ENCODE peak calls at places on chromosomes 13 and 19, in six cellular contexts. T is neural progenitor cell, A is A549, L is PC-9, M is GM23248, F is SK-N-SH. V is an unnamed sample.

GRCh38 chr13:47933688-47934011 is 67.4 kb downstream of the SUCLA2 start:
- DNase-seq in M (no peak), T (no peak), F (no peak), A (no peak), L (no peak), V (peak)

GRCh38 chr19:19214892-19215291 is 3.1 kb downstream of the NCAN start:
- DNase-seq in T (peak), A (no peak), F (no peak), M (peak), L (peak), V (no peak)

GRCh38 chr13:85411608-85412007 is 387.6 kb downstream of the SLITRK6 start:
- DNase-seq in T (no peak), L (no peak), A (no peak), M (no peak), F (no peak), V (no peak)

GRCh38 chr13:82522872-82523271 is 1359.4 kb downstream of the SLITRK1 start:
- DNase-seq in T (no peak), F (no peak), A (no peak), M (no peak), L (no peak), V (no peak)

GRCh38 chr19:45497791-45498190 is 452 bp upstream of the PPM1N start:
- DNase-seq in L (no peak), F (no peak), T (peak), A (no peak), M (no peak), V (no peak)

GRCh38 chr13:30618186-30618937 is 642 bp downstream of the USPL1 start:
- DNase-seq in L (no peak), F (no peak), A (no peak), T (peak), M (peak), V (peak)

GRCh38 chr13:27372896-27373295 is 51.5 kb upstream of the GTF3A start:
- DNase-seq in F (no peak), T (peak), L (no peak), M (peak), A (no peak), V (no peak)

GRCh38 chr19:20776083-20777076 is at the start of gene ZNF66:
- DNase-seq in T (peak), L (peak), F (peak), A (no peak), M (peak), V (peak)

GRCh38 chr13:102878491-102878890 is 32.7 kb downstream of the ERCC5 start:
- DNase-seq in F (no peak), L (no peak), A (no peak), M (peak), T (peak), V (no peak)

GRCh38 chr19:32018014-32018413 is 327.4 kb upstream of the ZNF507 start:
- DNase-seq in A (no peak), M (peak), F (no peak), T (no peak), L (no peak), V (peak)

GRCh38 chr13:31699650-31700049 is 39.7 kb upstream of the RXFP2 start:
- DNase-seq in F (no peak), T (peak), L (no peak), M (no peak), A (no peak), V (no peak)

GRCh38 chr19:5955638-5955935 is 22.4 kb downstream of the RANBP3 start:
- DNase-seq in M (peak), T (no peak), L (no peak), A (no peak), F (no peak), V (no peak)

GRCh38 chr19:53290758-53291549 is 23.4 kb upstream of the VN1R4 start:
- DNase-seq in L (no peak), A (no peak), M (no peak), F (no peak), T (no peak), V (no peak)

GRCh38 chr19:33440682-33441081 is 67.2 kb downstream of the CEBPG start:
- DNase-seq in M (no peak), F (no peak), T (no peak), L (no peak), A (no peak), V (no peak)

GRCh38 chr19:49301165-49301865 is 23.7 kb downstream of the SLC6A16 start:
- DNase-seq in T (peak), F (peak), A (peak), M (peak), L (peak), V (peak)

GRCh38 chr19:31226536-31226935 is 122.7 kb downstream of the TSHZ3 start:
- DNase-seq in M (no peak), F (no peak), A (no peak), L (no peak), T (no peak), V (no peak)

GRCh38 chr19:35292986-35293732 is 1.2 kb downstream of the MAG start:
- DNase-seq in A (no peak), L (no peak), F (no peak), T (no peak), M (peak), V (peak)

GRCh38 chr19:36090930-36091695 is 19.8 kb upstream of the OVOL3 start:
- DNase-seq in A (no peak), L (no peak), T (no peak), M (no peak), F (no peak), V (no peak)

GRCh38 chr19:58572818-58573657 is at the start of gene MZF1:
- DNase-seq in F (peak), M (peak), T (peak), L (no peak), A (peak), V (peak)

GRCh38 chr13:53783466-53783865 is 754.9 kb downstream of the OLFM4 start:
- DNase-seq in M (no peak), F (no peak), L (no peak), T (no peak), A (no peak), V (no peak)

GRCh38 chr13:26785845-26786630 is 25.5 kb upstream of the GPR12 start:
- DNase-seq in A (no peak), T (peak), F (no peak), L (no peak), M (no peak), V (peak)

GRCh38 chr13:42735011-42735410 is 46.4 kb upstream of the FAM216B start:
- DNase-seq in A (no peak), M (no peak), L (no peak), F (no peak), T (no peak), V (no peak)

GRCh38 chr13:74132152-74132767 is 1.9 kb downstream of the KLF12 start:
- DNase-seq in T (peak), L (no peak), M (peak), F (no peak), A (no peak), V (peak)

GRCh38 chr13:111572956-111573355 is 252.5 kb downstream of the TEX29 start:
- DNase-seq in M (no peak), A (no peak), F (no peak), L (no peak), T (no peak), V (no peak)

GRCh38 chr13:51981355-51981754 is 29.9 kb downstream of the ATP7B start:
- DNase-seq in F (no peak), L (no peak), A (no peak), M (no peak), T (no peak), V (no peak)

GRCh38 chr19:11624064-11624463 is 26.8 kb downstream of the ZNF627 start:
- DNase-seq in T (no peak), M (peak), F (no peak), A (no peak), L (no peak), V (peak)

GRCh38 chr13:37446503-37446902 is 152.1 kb downstream of the POSTN start:
- DNase-seq in M (peak), A (no peak), L (peak), T (no peak), F (no peak), V (peak)

GRCh38 chr13:99269627-99270252 is 11.6 kb upstream of the GPR18 start:
- DNase-seq in F (peak), M (peak), T (peak), A (no peak), L (no peak), V (peak)

GRCh38 chr13:31870511-31870910 is 131.2 kb downstream of the RXFP2 start:
- DNase-seq in F (no peak), M (peak), A (no peak), L (no peak), T (no peak), V (peak)

GRCh38 chr13:37960427-37960826 is 90.9 kb upstream of the TRPC4 start:
- DNase-seq in T (no peak), L (no peak), A (no peak), M (peak), F (no peak), V (no peak)

GRCh38 chr13:65605386-65605785 is 1624.8 kb downstream of the PCDH9 start:
- DNase-seq in A (no peak), F (no peak), T (no peak), L (no peak), M (no peak), V (no peak)

GRCh38 chr19:1507192-1507660 is 5.6 kb downstream of the ADAMTSL5 start:
- DNase-seq in M (no peak), A (no peak), L (no peak), T (no peak), F (no peak), V (no peak)
- H3K4me3 ChIP-seq in M (peak), A (peak), L (peak), T (peak), F (peak), V (no peak)

GRCh38 chr13:29423050-29423449 is 172.4 kb downstream of the SLC7A1 start:
- DNase-seq in L (no peak), T (peak), F (no peak), A (no peak), M (no peak), V (no peak)

GRCh38 chr13:29428992-29429315 is 166.5 kb downstream of the SLC7A1 start:
- DNase-seq in T (no peak), M (no peak), A (no peak), F (no peak), L (no peak), V (no peak)

GRCh38 chr13:29428310-29428991 is 167.0 kb downstream of the SLC7A1 start:
- DNase-seq in M (peak), L (no peak), A (no peak), F (peak), T (peak), V (peak)

GRCh38 chr13:29429496-29429895 is 166.0 kb downstream of the SLC7A1 start:
- DNase-seq in T (no peak), L (no peak), A (no peak), F (no peak), M (peak), V (no peak)

DNA sequence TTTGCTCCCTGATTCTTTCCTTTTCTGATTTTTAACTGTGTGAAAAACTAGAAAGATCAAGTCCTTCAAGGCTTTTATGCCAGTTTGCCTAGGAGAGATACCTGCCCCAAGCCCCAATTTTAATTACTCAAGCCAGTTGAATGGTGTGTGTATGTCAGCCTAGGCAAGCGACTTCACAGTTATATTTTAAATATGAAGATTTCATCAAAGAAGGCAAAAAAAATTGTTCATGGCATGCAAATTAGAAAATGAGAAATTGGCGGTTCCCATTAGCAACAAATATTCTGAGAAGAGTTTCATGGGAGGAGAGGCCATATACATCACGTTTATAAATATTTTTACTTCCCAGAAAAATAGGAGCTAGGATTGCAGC is 167.6 kb downstream of the SLC7A1 start:
- DNase-seq in L (no peak), A (no peak), M (no peak), F (no peak), T (no peak), V (no peak)
- H3K4me2 ChIP-seq in L (no peak), A (peak), M (peak), F (peak), T (peak), V (peak)

GRCh38 chr19:3401004-3401768 is 34.8 kb downstream of the NFIC start:
- DNase-seq in F (no peak), T (no peak), M (no peak), A (no peak), L (no peak), V (no peak)

GRCh38 chr19:3398114-3398899 is 31.9 kb downstream of the NFIC start:
- DNase-seq in M (peak), F (no peak), T (peak), L (no peak), A (no peak), V (no peak)

GRCh38 chr19:3398900-3399278 is 32.5 kb downstream of the NFIC start:
- DNase-seq in F (no peak), M (no peak), L (no peak), T (no peak), A (no peak), V (no peak)

GRCh38 chr19:3396881-3397265 is 30.5 kb downstream of the NFIC start:
- DNase-seq in A (no peak), F (no peak), M (peak), L (no peak), T (no peak), V (no peak)

GRCh38 chr19:3397266-3398022 is 31.1 kb downstream of the NFIC start:
- DNase-seq in A (peak), M (peak), T (peak), F (peak), L (peak), V (peak)
- H3K4me3 ChIP-seq in A (no peak), M (peak), T (no peak), F (no peak), L (no peak), V (no peak)

GRCh38 chr19:55070755-55071502 is 4.7 kb upstream of the EPS8L1 start:
- DNase-seq in A (peak), M (peak), L (peak), T (no peak), F (no peak), V (peak)

GRCh38 chr19:55069137-55069858 is 6.3 kb upstream of the RDH13 start:
- DNase-seq in M (peak), A (peak), L (peak), T (peak), F (peak), V (peak)

GRCh38 chr19:55067869-55068268 is 4.9 kb upstream of the RDH13 start:
- DNase-seq in L (no peak), M (no peak), T (no peak), A (no peak), F (no peak), V (no peak)

GRCh38 chr19:55068803-55069136 is 5.8 kb upstream of the RDH13 start:
- DNase-seq in F (no peak), A (no peak), T (no peak), M (no peak), L (no peak), V (no peak)

GRCh38 chr19:55069859-55070225 is 5.8 kb upstream of the EPS8L1 start:
- DNase-seq in M (no peak), T (no peak), A (no peak), F (no peak), L (no peak), V (no peak)
- H3K4me2 ChIP-seq in M (no peak), T (peak), A (peak), F (peak), L (peak), V (peak)

GRCh38 chr19:40677156-40677555 is 13.3 kb downstream of the NUMBL start:
- DNase-seq in M (no peak), F (no peak), T (no peak), A (no peak), L (no peak), V (no peak)

GRCh38 chr19:40673377-40673776 is 17.1 kb downstream of the NUMBL start:
- DNase-seq in M (no peak), A (no peak), F (no peak), L (no peak), T (no peak), V (no peak)

GRCh38 chr19:40672573-40673299 is 17.7 kb downstream of the NUMBL start:
- DNase-seq in A (no peak), L (no peak), F (no peak), T (no peak), M (no peak), V (no peak)

GRCh38 chr19:40672038-40672437 is 18.4 kb downstream of the NUMBL start:
- DNase-seq in F (no peak), L (no peak), T (no peak), A (no peak), M (no peak), V (no peak)

GRCh38 chr19:40674291-40674690 is 16.2 kb downstream of the NUMBL start:
- DNase-seq in M (no peak), F (no peak), T (no peak), A (no peak), L (peak), V (no peak)
- H3K4me3 ChIP-seq in M (no peak), F (no peak), T (no peak), A (no peak), L (no peak), V (no peak)

GRCh38 chr13:113350938-113351335 is 13.0 kb downstream of the GRTP1 start:
- DNase-seq in A (no peak), L (no peak), M (no peak), F (no peak), T (no peak), V (no peak)
- H3K4me2 ChIP-seq in A (no peak), L (no peak), M (no peak), F (no peak), T (no peak), V (no peak)

GRCh38 chr19:2444251-2445002 is 12.3 kb downstream of the LMNB2 start:
- DNase-seq in T (no peak), A (no peak), L (no peak), M (no peak), F (no peak), V (no peak)

GRCh38 chr19:2443116-2443784 is 13.5 kb downstream of the LMNB2 start:
- DNase-seq in A (no peak), M (no peak), T (no peak), L (no peak), F (no peak), V (no peak)

GRCh38 chr19:2449019-2449418 is 7.7 kb downstream of the LMNB2 start:
- DNase-seq in T (no peak), M (peak), A (no peak), L (no peak), F (no peak), V (no peak)

GRCh38 chr19:2443785-2444182 is 13.0 kb downstream of the LMNB2 start:
- DNase-seq in F (no peak), T (no peak), A (no peak), M (no peak), L (no peak), V (no peak)

GRCh38 chr19:2446390-2446789 is 10.4 kb downstream of the LMNB2 start:
- DNase-seq in F (no peak), L (no peak), A (no peak), T (no peak), M (no peak), V (no peak)
- H3K4me3 ChIP-seq in F (no peak), L (no peak), A (no peak), T (no peak), M (no peak), V (no peak)

DNA sequence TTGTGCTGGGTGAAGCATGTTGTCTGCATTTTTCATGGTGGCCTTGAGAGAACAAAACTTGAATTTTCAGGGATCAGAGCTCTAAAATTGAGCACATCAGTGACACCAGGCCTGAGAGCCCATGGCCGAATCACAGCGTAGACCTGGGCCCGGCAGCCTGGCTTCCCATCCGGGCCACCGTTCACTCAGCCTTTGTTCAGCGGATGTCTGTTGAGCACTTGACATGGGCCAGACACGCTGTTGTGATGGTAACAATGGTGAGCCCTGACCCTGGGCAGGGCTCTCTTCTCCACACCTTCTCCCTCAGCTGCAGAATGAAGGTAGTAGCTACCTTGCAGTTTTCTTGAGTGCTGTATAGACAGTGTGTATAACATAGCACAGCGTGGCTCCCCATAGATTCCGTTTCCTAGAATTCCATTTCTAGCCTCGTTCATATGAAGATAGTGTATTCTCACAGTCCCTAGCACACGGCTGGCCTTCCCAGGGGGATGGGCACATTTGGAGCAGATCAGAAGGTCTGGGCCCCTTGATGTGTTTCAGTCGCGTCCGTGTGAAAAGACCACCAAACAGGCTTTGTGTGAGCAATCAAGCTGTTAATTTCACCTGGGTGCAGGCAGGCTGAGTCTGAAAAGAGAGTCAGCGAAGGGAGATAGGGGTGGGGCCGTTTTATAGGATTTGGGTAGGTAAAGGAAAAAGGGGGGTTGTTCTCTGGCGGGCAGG is 75.3 kb downstream of the RAB20 start:
- DNase-seq in T (peak), L (no peak), A (no peak), M (no peak), F (no peak), V (no peak)
- H3K4me2 ChIP-seq in T (peak), L (no peak), A (no peak), M (no peak), F (no peak), V (no peak)

DNA sequence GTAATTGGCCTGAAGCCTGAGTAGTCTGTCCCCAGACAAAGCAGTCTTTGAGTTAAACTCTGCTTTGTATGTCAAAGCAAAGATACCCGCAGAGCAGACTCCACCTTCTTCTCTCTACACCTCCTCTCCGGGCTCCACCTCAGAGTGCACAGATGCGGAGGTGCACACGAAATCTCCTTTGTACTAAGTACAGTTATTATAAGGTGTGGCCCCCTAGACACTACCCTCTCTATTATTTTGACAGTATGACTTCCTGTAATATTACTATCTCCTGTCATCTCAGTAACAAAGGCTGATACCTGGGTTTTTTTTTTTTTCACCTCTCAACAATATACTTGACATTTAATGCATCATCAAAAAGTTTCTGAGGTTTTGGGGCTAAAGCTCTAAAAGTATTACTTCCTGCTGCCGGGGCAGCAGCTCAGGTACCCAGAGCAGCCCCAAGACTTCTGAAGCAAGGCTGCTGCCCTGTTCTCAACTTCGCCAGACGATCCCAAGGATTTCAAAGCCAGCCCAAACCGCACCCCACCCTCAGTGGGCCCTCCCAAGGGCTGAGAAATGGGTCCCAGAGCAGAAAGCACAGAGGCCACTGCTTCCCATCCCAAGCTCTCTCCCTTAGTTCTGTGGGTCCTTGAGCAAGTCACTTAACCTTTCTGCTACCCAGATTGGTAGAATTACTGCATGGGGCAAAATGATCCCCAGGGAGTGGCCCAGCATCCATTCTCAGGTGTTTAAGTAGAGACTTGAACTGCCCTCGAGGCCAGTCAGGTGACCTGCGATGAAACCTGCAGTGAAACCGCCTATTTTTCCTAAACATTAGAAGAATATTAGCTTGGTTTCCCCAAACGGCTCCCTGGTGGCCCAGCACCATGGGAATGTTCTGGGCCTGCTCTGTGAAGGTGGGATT is 180.6 kb downstream of the FOXO1 start:
- DNase-seq in L (no peak), M (no peak), F (no peak), A (no peak), T (peak), V (no peak)
- H3K4me3 ChIP-seq in L (no peak), M (no peak), F (no peak), A (no peak), T (no peak), V (no peak)

GRCh38 chr19:7673995-7674667 is 2.8 kb upstream of the MCEMP1 start:
- DNase-seq in A (peak), L (peak), M (peak), T (peak), F (peak), V (peak)
- H3K4me2 ChIP-seq in A (peak), L (peak), M (peak), T (no peak), F (no peak), V (no peak)